ENCODE peak calls at places on chromosomes 4 and X, in four cellular contexts. F is GM12878, V is upper lobe of left lung, K is Panc1. N is an unnamed sample.

GRCh38 chrX:123906557-123907316 is 46.9 kb downstream of the XIAP start:
- ATAC-seq in F (no peak), V (no peak), K (no peak), N (no peak)

GRCh38 chr4:6834867-6835266 is 52.3 kb downstream of the KIAA0232 start:
- ATAC-seq in F (no peak), V (no peak), K (no peak), N (no peak)

GRCh38 chrX:155755706-155756337 is 125.3 kb upstream of the VAMP7 start:
- ATAC-seq in F (no peak), V (no peak), K (no peak), N (no peak)

GRCh38 chrX:54494166-54494969 is 1.7 kb downstream of the FGD1 start:
- ATAC-seq in F (no peak), V (no peak), K (no peak), N (no peak)

GRCh38 chrX:40853816-40854123 is 118.4 kb upstream of the MED14 start:
- ATAC-seq in F (peak), V (no peak), K (no peak), N (no peak)

GRCh38 chrX:70754169-70754843 is 154.2 kb downstream of the TEX11 start:
- ATAC-seq in F (no peak), V (no peak), K (no peak), N (no peak)

GRCh38 chr4:146121757-146122156 is 53.8 kb upstream of the LSM6 start:
- ATAC-seq in F (no peak), V (no peak), K (no peak), N (no peak)

GRCh38 chr4:102625232-102625930 is 124.2 kb downstream of the NFKB1 start:
- ATAC-seq in F (peak), V (no peak), K (peak), N (peak)

GRCh38 chr4:152810715-152811287 is 31.0 kb downstream of the ARFIP1 start:
- ATAC-seq in F (no peak), V (no peak), K (no peak), N (no peak)

GRCh38 chr4:139774759-139775487 is 109.3 kb downstream of the MGST2 start:
- ATAC-seq in F (no peak), V (no peak), K (no peak), N (no peak)

GRCh38 chrX:55119712-55120111 is 30.9 kb downstream of the PAGE2 start:
- ATAC-seq in F (no peak), V (no peak), K (no peak), N (no peak)

GRCh38 chr4:13601060-13601459 is 26.5 kb downstream of the BOD1L1 start:
- ATAC-seq in F (peak), V (no peak), K (no peak), N (no peak)

GRCh38 chrX:45191383-45191782 is 9.3 kb downstream of the DIPK2B start:
- ATAC-seq in F (peak), V (no peak), K (no peak), N (no peak)

GRCh38 chr4:70754990-70755688 is 33.4 kb downstream of the RUFY3 start:
- ATAC-seq in F (peak), V (no peak), K (no peak), N (no peak)

GRCh38 chrX:994780-995179 is 217.7 kb downstream of the CRLF2 start:
- ATAC-seq in F (no peak), V (no peak), K (no peak), N (no peak)

DNA sequence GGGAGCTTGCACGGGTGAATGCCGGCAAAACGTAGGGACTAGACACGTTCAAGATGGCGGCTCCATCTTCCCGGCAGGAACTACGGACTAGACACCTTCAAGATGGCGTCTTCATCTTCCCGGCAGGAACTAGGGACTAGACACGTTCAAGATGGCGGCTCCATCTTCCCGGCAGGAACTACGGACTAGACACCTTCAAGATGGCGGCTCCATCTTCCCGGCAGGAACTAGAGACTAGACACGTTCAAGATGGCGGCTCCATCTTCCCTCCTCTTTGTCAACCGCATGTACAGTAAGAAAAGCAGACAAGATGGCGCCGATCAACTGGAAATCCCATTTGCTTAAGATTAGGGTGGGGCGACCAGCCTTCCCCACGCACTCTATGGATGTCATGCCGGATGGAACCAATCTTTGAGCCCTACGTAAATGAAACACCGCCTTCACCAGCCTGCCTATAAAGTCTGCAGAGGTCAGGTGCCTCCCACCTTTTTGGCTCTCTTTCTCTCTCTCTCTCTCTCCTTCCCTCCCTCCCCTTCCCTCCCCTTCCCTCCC is 222.4 kb downstream of the CRLF2 start:
- ATAC-seq in F (peak), V (peak), K (peak), N (peak)
- TF ChIP-seq POLR2AphosphoS5 in F (peak), V (peak), K (peak), N (no peak)

DNA sequence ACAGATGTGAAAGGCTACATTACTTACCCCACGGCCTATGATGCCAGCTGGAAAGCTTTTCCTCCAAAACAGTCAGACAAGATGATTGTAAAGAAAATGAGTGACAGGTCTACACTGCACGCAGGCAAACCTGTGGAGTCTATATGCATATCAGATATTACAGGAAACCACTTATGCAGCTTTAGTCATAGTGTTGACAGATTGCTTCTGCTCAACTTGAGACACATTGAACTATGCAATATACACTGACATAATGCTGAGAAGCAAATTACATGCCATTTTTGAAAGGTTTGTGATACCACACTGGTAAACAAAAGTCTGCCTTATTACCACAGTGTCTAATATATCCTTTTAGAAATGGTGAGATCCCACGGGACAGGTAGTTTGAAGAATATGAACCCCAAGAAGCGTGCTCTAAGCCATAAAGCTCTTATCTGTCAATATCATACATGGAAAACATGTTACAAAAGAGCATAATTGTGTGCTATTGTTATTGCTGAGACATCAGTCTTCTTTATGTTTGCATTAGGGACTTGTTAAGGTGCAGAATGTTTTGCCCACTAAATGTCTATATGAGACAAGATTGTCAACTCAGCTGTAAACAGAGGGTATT is 1835.8 kb upstream of the TENM3 start:
- ATAC-seq in F (no peak), V (no peak), K (no peak), N (no peak)
- TF ChIP-seq POLR2AphosphoS5 in F (no peak), V (no peak), K (no peak), N (no peak)

DNA sequence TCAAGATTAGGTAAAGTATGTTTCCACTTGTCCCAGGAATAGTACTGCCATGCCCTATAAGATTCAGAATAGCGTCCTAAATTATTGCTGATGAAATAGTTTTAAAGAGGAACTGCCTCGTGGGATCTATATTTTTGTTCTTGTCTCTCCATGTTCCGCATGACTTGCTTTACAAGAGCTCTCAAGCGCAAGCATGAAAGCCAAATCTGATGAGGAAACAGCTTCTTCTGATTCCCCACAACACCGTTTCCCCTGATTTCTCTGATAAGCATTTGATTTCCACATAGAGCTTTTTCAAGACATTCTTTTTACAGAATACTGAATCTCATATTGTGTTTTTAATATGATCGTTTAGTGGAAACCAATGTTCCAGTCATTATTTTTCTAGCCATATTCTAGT is 492.3 kb downstream of the CENPC start:
- ATAC-seq in F (no peak), V (no peak), K (no peak), N (no peak)
- TF ChIP-seq POLR2AphosphoS5 in F (no peak), V (no peak), K (no peak), N (no peak)

DNA sequence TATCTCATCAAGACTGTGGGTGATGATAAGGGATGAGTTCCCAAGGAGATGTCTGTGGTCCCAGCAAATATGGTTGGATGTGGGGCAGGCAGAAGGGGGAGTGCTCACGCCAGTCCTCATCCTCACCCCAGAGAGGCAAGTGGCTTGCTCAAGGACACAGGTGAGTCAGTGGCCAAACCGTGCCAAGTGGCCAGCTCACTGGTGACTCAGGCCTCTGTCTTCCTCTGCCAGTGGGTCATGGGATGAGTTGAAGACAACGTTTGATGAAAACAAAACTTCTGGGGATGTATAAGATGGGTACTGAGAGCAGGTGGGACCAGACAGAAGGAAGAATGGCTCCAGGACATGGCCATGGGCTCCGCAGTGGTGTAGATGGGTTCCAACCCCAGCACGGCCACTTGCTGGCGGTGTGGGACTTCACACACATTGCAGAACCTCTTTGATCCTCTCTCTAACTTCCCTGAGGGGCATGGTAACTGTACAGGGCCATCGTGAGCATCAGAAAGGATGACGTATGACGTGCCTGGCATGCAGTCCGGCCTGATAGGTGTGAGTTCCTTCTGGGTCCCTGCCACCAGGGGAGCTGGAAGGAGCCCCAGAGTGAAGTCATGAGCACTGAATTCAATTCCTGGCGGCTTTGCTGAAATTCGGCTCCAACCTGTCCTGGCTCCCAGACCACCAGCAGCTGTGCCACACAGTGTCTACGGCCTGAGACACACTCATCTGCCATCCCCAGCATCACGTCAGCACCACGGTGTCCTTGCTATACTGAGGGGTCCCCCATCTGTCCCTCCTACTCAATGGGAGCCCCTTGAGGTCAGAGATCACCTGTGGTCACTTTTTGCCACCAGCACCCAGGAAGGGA is 41.3 kb upstream of the GPR78 start:
- ATAC-seq in F (no peak), V (no peak), K (peak), N (peak)
- TF ChIP-seq POLR2AphosphoS5 in F (no peak), V (no peak), K (no peak), N (no peak)

DNA sequence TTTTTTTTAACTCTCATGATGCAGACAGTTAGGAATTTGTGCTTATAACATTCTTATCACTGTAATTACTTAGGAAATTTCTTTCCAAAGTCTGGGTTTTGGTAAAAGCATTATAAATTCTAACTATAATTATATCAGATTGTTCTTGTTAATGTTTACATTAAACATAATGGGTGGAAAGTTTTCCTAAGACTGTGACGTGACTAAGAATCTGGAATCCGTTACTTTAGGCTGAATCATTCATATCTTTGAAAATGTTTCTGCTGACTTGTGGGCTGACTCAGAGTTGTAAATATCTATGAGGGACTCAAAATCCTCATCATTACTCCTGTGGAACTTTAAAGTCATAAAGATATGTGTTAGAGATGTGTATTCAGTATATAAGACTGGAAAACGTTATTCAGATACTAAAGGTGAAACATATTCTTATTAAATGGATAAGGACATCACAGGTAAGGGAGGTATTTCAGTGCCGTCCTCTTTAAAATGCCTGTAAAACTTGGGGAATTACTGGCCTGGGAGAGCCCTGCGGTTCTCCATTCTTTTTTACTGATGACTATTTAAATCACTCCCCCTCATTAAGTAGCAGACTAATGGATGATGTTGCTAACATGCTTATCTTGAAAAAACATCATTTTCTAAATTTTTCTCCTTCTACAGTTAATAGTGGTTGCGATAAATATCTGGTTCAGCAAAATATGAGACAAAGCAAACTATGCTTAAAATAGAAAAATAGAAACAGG is 159.0 kb downstream of the DCLK2 start:
- ATAC-seq in F (no peak), V (no peak), K (peak), N (peak)
- TF ChIP-seq POLR2AphosphoS5 in F (no peak), V (no peak), K (no peak), N (peak)

DNA sequence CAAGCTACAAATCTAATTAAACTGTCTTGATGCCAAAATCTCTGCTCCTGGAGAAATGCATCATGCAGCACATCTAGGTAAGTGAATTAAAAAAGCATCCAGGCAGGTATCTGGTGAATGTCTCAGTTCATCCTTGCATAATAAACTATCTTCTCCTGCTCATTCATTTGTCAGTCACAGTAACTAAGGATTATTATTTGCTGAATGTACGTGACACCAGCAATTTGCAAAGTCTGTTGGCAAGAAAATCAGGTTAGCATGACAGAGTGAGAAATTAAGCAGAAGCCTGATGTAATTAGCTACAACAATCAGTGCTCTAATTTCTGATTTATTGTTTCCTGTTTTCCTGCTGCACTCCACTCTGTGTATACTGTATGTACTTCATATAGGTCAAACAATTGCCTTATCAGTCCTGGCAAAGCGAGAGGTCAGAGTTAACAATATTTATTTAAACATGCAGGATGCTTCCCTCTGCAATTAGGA is 213.6 kb downstream of the FBXO8 start:
- ATAC-seq in F (no peak), V (no peak), K (no peak), N (no peak)
- TF ChIP-seq POLR2AphosphoS5 in F (no peak), V (no peak), K (no peak), N (no peak)

N was measured in gastroesophageal sphincter.